ENCODE peak calls at places on chromosomes 4 and X, in five cellular contexts. O, Z, I, A and R are unnamed samples. For H3K9me3, the result is how much of the 10 kb centered on the place peaks cover.

GRCh38 chr4:151276787-151277557 is at the start of gene PRSS48:
- DNase-seq in O (peak), Z (peak), A (peak), I (no peak), R (peak)

GRCh38 chr4:183729430-183730328 is 70.6 kb downstream of the TRAPPC11 start:
- DNase-seq in I (no peak), Z (no peak), O (no peak), A (no peak), R (no peak)

GRCh38 chr4:8427761-8428287 is 12.7 kb downstream of the ACOX3 start:
- DNase-seq in Z (peak), A (peak), I (no peak), O (no peak), R (no peak)

GRCh38 chrX:769796-770195 is 139.2 kb downstream of the SHOX start:
- DNase-seq in Z (no peak), A (peak), O (peak), I (no peak), R (no peak)

GRCh38 chr4:11436673-11437072 is 8.0 kb upstream of the HS3ST1 start:
- DNase-seq in A (peak), O (no peak), I (no peak), Z (no peak), R (no peak)

GRCh38 chr4:74659576-74660411 is 134.5 kb downstream of the BTC start:
- DNase-seq in A (no peak), O (no peak), I (peak), Z (no peak), R (no peak)

GRCh38 chr4:73763877-73764276 is 23.5 kb downstream of the CXCL8 start:
- DNase-seq in O (no peak), Z (no peak), A (no peak), I (no peak), R (no peak)

GRCh38 chr4:99529218-99529617 is 18.4 kb downstream of the C4orf17 start:
- DNase-seq in O (no peak), I (no peak), Z (no peak), A (no peak), R (no peak)

GRCh38 chrX:19373034-19373891 is 29.5 kb downstream of the PDHA1 start:
- DNase-seq in O (no peak), I (no peak), A (peak), Z (no peak), R (no peak)

GRCh38 chr4:168174308-168174707 is 82.0 kb downstream of the ANXA10 start:
- DNase-seq in O (no peak), Z (no peak), A (no peak), I (no peak), R (no peak)

GRCh38 chr4:105241456-105241855 is 94.8 kb downstream of the TET2 start:
- DNase-seq in O (no peak), Z (no peak), I (no peak), A (no peak), R (no peak)

GRCh38 chr4:172173206-172173605 is 360.0 kb downstream of the GALNTL6 start:
- DNase-seq in A (no peak), I (no peak), O (no peak), Z (no peak), R (no peak)

GRCh38 chrX:119015407-119016242 is 41.2 kb downstream of the LONRF3 start:
- DNase-seq in I (peak), A (no peak), O (peak), Z (peak), R (peak)

GRCh38 chr4:102825261-102826071 is 1.9 kb downstream of the UBE2D3 start:
- DNase-seq in O (no peak), I (no peak), Z (peak), A (peak), R (peak)

GRCh38 chr4:39664828-39665731 is 26.4 kb upstream of the SMIM14 start:
- DNase-seq in I (no peak), A (no peak), Z (no peak), O (no peak), R (no peak)

GRCh38 chrX:13955975-13956374 is 73.7 kb downstream of the GEMIN8 start:
- DNase-seq in Z (no peak), O (no peak), I (no peak), A (no peak), R (no peak)

GRCh38 chr4:96736352-96736889 is 896.5 kb downstream of the PDHA2 start:
- DNase-seq in I (no peak), O (no peak), Z (no peak), A (peak), R (no peak)

GRCh38 chrX:99705696-99706095 is 704.4 kb downstream of the PCDH19 start:
- DNase-seq in O (no peak), Z (no peak), I (no peak), A (no peak), R (no peak)

DNA sequence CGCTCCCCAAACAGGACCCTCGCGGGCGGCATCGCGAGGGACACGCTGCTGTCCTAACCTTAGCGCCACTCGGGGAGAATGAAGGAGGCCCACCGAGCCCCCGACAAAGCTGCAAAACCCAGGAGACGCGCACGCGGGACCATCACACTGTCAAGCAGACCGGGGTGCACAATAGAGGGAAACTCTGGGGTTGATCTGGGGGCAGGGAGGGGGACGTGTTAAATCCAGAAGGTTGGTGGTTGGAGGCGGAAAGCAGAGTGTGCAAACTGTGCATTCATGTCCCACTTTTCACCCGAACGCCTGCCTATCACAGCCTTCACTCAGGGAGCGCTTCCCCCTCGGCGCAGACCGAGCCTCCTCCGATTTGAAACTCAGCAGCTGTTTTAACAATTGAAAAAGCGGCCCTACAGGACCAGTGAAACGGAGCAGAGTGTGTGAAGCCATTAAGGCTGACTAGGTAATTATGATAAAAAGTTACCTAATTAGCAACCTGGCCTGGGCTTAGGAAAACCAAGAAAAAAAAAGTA is 564 bp upstream of the NDNF start:
- DNase-seq in Z (peak), A (peak), I (no peak), O (peak), R (peak)
- H3K27ac ChIP-seq in Z (peak), A (no peak), I (no peak), O (peak), R (no peak)

GRCh38 chr4:30295652-30296051 is 424.5 kb upstream of the PCDH7 start:
- DNase-seq in Z (no peak), A (peak), I (no peak), O (no peak), R (no peak)

GRCh38 chr4:30294295-30294694 is 425.9 kb upstream of the PCDH7 start:
- DNase-seq in O (no peak), Z (no peak), A (no peak), I (no peak), R (no peak)
- H3K9me3 ChIP-seq in O (under half), Z (under half), A (under half), I (under half), R (under half)

GRCh38 chr4:113637363-113637762 is 124.2 kb downstream of the CAMK2D start:
- DNase-seq in O (no peak), Z (no peak), A (no peak), I (peak), R (no peak)
- H3K27ac ChIP-seq in O (no peak), Z (no peak), A (no peak), I (no peak), R (no peak)

GRCh38 chr4:48153791-48154550 is 19.9 kb upstream of the TXK start:
- DNase-seq in Z (no peak), I (no peak), A (no peak), O (no peak), R (no peak)

GRCh38 chr4:48147621-48148020 is 13.6 kb upstream of the TXK start:
- DNase-seq in I (no peak), O (no peak), Z (no peak), A (no peak), R (no peak)

GRCh38 chr4:48152259-48152658 is 18.2 kb upstream of the TXK start:
- DNase-seq in A (no peak), O (no peak), I (no peak), Z (no peak), R (no peak)

GRCh38 chr4:48149971-48150370 is 15.9 kb upstream of the TXK start:
- DNase-seq in I (no peak), O (no peak), A (no peak), Z (no peak), R (no peak)
- H3K9me3 ChIP-seq in I (under half), O (under half), A (under half), Z (under half), R (under half)

GRCh38 chrX:45623266-45623665 is 422.6 kb upstream of the DIPK2B start:
- DNase-seq in A (no peak), I (no peak), O (no peak), Z (no peak), R (no peak)
- H3K27ac ChIP-seq in A (no peak), I (peak), O (no peak), Z (peak), R (no peak)

GRCh38 chrX:21948897-21949578 is 8.5 kb downstream of the SMS start:
- DNase-seq in A (no peak), Z (no peak), I (no peak), O (no peak), R (no peak)
- H3K9me3 ChIP-seq in A (under half), Z (under half), I (under half), O (under half), R (under half)

GRCh38 chr4:6771229-6771671 is 11.3 kb upstream of the KIAA0232 start:
- DNase-seq in I (peak), A (no peak), O (peak), Z (peak), R (no peak)
- H3K27ac ChIP-seq in I (peak), A (no peak), O (no peak), Z (peak), R (no peak)

GRCh38 chr4:84341559-84341958 is 157.5 kb downstream of the NKX6-1 start:
- DNase-seq in O (no peak), Z (no peak), I (no peak), A (no peak), R (no peak)

GRCh38 chr4:84338367-84338766 is 160.7 kb downstream of the NKX6-1 start:
- DNase-seq in O (no peak), A (no peak), I (no peak), Z (no peak), R (no peak)

GRCh38 chr4:84342161-84342560 is 156.9 kb downstream of the NKX6-1 start:
- DNase-seq in I (no peak), A (no peak), O (no peak), Z (no peak), R (no peak)

GRCh38 chr4:84336964-84337705 is 162.0 kb downstream of the NKX6-1 start:
- DNase-seq in A (no peak), I (no peak), Z (no peak), O (no peak), R (no peak)
- H3K9me3 ChIP-seq in A (under half), I (under half), Z (under half), O (under half), R (under half)

DNA sequence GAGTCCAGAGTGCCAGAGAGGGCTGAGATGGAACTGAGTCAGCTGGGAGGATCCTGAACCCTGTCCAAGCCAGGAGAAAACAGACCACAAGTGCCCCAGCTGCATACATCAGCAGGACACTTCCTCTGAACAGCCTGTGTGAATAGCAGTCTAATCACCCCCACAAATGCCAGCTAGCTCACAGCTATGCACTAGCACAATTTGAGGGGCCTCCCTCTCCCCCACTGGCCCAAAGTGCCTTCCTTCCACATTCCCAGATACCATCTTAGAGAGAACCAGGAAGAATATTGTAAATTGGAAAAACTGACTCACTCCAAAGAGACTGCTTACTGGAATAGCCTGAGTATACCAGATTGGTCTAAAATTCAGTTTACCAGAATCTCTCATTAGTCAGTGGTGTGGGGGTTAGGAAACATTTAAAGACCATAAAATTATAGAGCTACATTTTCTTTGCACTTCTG is 292.6 kb upstream of the KLF3 start:
- DNase-seq in Z (no peak), O (no peak), A (no peak), I (no peak), R (no peak)
- H3K27ac ChIP-seq in Z (no peak), O (no peak), A (no peak), I (no peak), R (no peak)

DNA sequence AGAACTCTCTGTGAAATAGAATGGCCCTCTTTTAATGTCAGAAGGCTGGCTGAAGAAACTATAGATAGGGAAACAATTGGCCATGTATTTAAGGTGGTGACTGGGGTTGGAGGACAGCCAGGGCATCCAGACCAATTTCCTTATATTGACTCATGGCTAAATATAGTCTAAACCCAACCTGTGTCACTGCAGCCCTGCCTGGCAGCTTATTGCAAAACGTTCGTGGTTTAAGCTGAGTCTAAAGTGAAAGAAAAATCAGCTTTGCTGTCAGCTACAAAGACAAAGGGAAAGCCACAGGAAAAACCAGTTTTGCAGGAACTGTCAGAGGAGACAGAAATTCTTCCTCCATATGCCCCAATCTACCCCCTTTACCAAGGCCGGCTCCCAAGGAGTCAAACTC is 902.8 kb upstream of the NDST4 start:
- DNase-seq in I (peak), A (no peak), Z (no peak), O (no peak), R (no peak)
- H3K9me3 ChIP-seq in I (under half), A (under half), Z (under half), O (under half), R (under half)